ENCODE peak calls at places on chromosome 19, in four cellular contexts. One of them, this sample, is unnamed.

GRCh38 chr19:45591004-45591637 is 6.5 kb upstream of the OPA3 start:
- DNase-seq in psoas muscle: peak
- DNase-seq in CD4-positive, CD25-positive, alpha-beta regulatory T cell: peak
- DNase-seq in Peyer's patch: peak
- DNase-seq in this sample: peak

GRCh38 chr19:45505996-45506245 is 1.4 kb upstream of the VASP start:
- DNase-seq in CD4-positive, CD25-positive, alpha-beta regulatory T cell: no peak
- DNase-seq in Peyer's patch: no peak
- DNase-seq in psoas muscle: no peak
- DNase-seq in this sample: no peak

GRCh38 chr19:13995017-13995728 is 10.9 kb downstream of the RFX1 start:
- DNase-seq in CD4-positive, CD25-positive, alpha-beta regulatory T cell: no peak
- DNase-seq in Peyer's patch: no peak
- DNase-seq in psoas muscle: peak
- DNase-seq in this sample: no peak

GRCh38 chr19:35268546-35269424 is at the start of gene USF2:
- DNase-seq in psoas muscle: peak
- DNase-seq in CD4-positive, CD25-positive, alpha-beta regulatory T cell: peak
- DNase-seq in Peyer's patch: peak
- DNase-seq in this sample: peak

GRCh38 chr19:50258918-50259372 is 55.5 kb downstream of the MYH14 start:
- DNase-seq in CD4-positive, CD25-positive, alpha-beta regulatory T cell: no peak
- DNase-seq in Peyer's patch: no peak
- DNase-seq in psoas muscle: peak
- DNase-seq in this sample: no peak

GRCh38 chr19:45972944-45973525 is 630 bp downstream of the NOVA2 start:
- DNase-seq in psoas muscle: no peak
- DNase-seq in CD4-positive, CD25-positive, alpha-beta regulatory T cell: no peak
- DNase-seq in Peyer's patch: no peak
- DNase-seq in this sample: no peak

GRCh38 chr19:12052571-12053169 is at the start of gene ZNF878:
- DNase-seq in psoas muscle: peak
- DNase-seq in CD4-positive, CD25-positive, alpha-beta regulatory T cell: peak
- DNase-seq in Peyer's patch: peak
- DNase-seq in this sample: peak

GRCh38 chr19:12965812-12966135 is 3.6 kb upstream of the DAND5 start:
- DNase-seq in CD4-positive, CD25-positive, alpha-beta regulatory T cell: no peak
- DNase-seq in psoas muscle: no peak
- DNase-seq in Peyer's patch: no peak
- DNase-seq in this sample: no peak

GRCh38 chr19:10975374-10976036 is 14.7 kb downstream of the SMARCA4 start:
- DNase-seq in Peyer's patch: peak
- DNase-seq in CD4-positive, CD25-positive, alpha-beta regulatory T cell: no peak
- DNase-seq in psoas muscle: peak
- DNase-seq in this sample: no peak

GRCh38 chr19:49347835-49348234 is 12.6 kb downstream of the CD37 start:
- DNase-seq in Peyer's patch: no peak
- DNase-seq in CD4-positive, CD25-positive, alpha-beta regulatory T cell: no peak
- DNase-seq in psoas muscle: no peak
- DNase-seq in this sample: no peak

GRCh38 chr19:51097166-51097736 is 11.0 kb downstream of the CTU1 start:
- DNase-seq in Peyer's patch: peak
- DNase-seq in psoas muscle: peak
- DNase-seq in CD4-positive, CD25-positive, alpha-beta regulatory T cell: peak
- DNase-seq in this sample: peak

GRCh38 chr19:4501005-4501591 is 17.2 kb downstream of the PLIN4 start:
- DNase-seq in CD4-positive, CD25-positive, alpha-beta regulatory T cell: no peak
- DNase-seq in Peyer's patch: no peak
- DNase-seq in psoas muscle: no peak
- DNase-seq in this sample: no peak

GRCh38 chr19:19568802-19569756 is 31.0 kb downstream of the CILP2 start:
- DNase-seq in Peyer's patch: no peak
- DNase-seq in psoas muscle: no peak
- DNase-seq in CD4-positive, CD25-positive, alpha-beta regulatory T cell: no peak
- DNase-seq in this sample: no peak

GRCh38 chr19:12825259-12826131 is 8.9 kb downstream of the RTBDN start:
- DNase-seq in CD4-positive, CD25-positive, alpha-beta regulatory T cell: peak
- DNase-seq in Peyer's patch: no peak
- DNase-seq in psoas muscle: no peak
- DNase-seq in this sample: no peak

GRCh38 chr19:4456843-4457653 is 546 bp downstream of the UBXN6 start:
- DNase-seq in Peyer's patch: no peak
- DNase-seq in CD4-positive, CD25-positive, alpha-beta regulatory T cell: peak
- DNase-seq in psoas muscle: peak
- DNase-seq in this sample: peak

GRCh38 chr19:46998445-46999142 is 21.0 kb upstream of the NPAS1 start:
- DNase-seq in CD4-positive, CD25-positive, alpha-beta regulatory T cell: no peak
- DNase-seq in Peyer's patch: peak
- DNase-seq in psoas muscle: no peak
- DNase-seq in this sample: no peak

GRCh38 chr19:10010939-10011338 is 635 bp upstream of the COL5A3 start:
- DNase-seq in Peyer's patch: no peak
- DNase-seq in CD4-positive, CD25-positive, alpha-beta regulatory T cell: no peak
- DNase-seq in psoas muscle: no peak
- DNase-seq in this sample: no peak

GRCh38 chr19:43525836-43526771 is 897 bp downstream of the ETHE1 start:
- DNase-seq in psoas muscle: no peak
- DNase-seq in CD4-positive, CD25-positive, alpha-beta regulatory T cell: peak
- DNase-seq in Peyer's patch: peak
- DNase-seq in this sample: no peak

GRCh38 chr19:8451377-8451776 is 6.6 kb downstream of the HNRNPM start:
- DNase-seq in Peyer's patch: no peak
- DNase-seq in psoas muscle: no peak
- DNase-seq in CD4-positive, CD25-positive, alpha-beta regulatory T cell: no peak
- DNase-seq in this sample: no peak

GRCh38 chr19:36915992-36916830 is at the start of the genes ZNF568 and ZNF829:
- DNase-seq in Peyer's patch: peak
- DNase-seq in psoas muscle: peak
- DNase-seq in CD4-positive, CD25-positive, alpha-beta regulatory T cell: peak
- DNase-seq in this sample: peak

GRCh38 chr19:45883881-45884681 is 1.9 kb downstream of the IRF2BP1 start:
- DNase-seq in Peyer's patch: no peak
- DNase-seq in CD4-positive, CD25-positive, alpha-beta regulatory T cell: no peak
- DNase-seq in psoas muscle: no peak
- DNase-seq in this sample: no peak

GRCh38 chr19:49437231-49437630 is 4.1 kb downstream of the SLC17A7 start:
- DNase-seq in CD4-positive, CD25-positive, alpha-beta regulatory T cell: no peak
- DNase-seq in Peyer's patch: no peak
- DNase-seq in psoas muscle: no peak
- DNase-seq in this sample: no peak

GRCh38 chr19:4194353-4194752 is 11.9 kb downstream of the ANKRD24 start:
- DNase-seq in CD4-positive, CD25-positive, alpha-beta regulatory T cell: no peak
- DNase-seq in Peyer's patch: no peak
- DNase-seq in psoas muscle: no peak
- DNase-seq in this sample: no peak

GRCh38 chr19:8459520-8460260 is 14.9 kb downstream of the HNRNPM start:
- DNase-seq in Peyer's patch: no peak
- DNase-seq in psoas muscle: no peak
- DNase-seq in CD4-positive, CD25-positive, alpha-beta regulatory T cell: no peak
- DNase-seq in this sample: no peak

GRCh38 chr19:35168261-35168660 is 13.7 kb downstream of the FXYD5 start:
- DNase-seq in Peyer's patch: no peak
- DNase-seq in CD4-positive, CD25-positive, alpha-beta regulatory T cell: no peak
- DNase-seq in psoas muscle: no peak
- DNase-seq in this sample: no peak

GRCh38 chr19:29753190-29753933 is 38.3 kb upstream of the C19orf12 start:
- DNase-seq in psoas muscle: no peak
- DNase-seq in CD4-positive, CD25-positive, alpha-beta regulatory T cell: no peak
- DNase-seq in Peyer's patch: no peak
- DNase-seq in this sample: no peak

GRCh38 chr19:13029893-13030292 is 34.6 kb downstream of the NFIX start:
- DNase-seq in psoas muscle: peak
- DNase-seq in Peyer's patch: no peak
- DNase-seq in CD4-positive, CD25-positive, alpha-beta regulatory T cell: peak
- DNase-seq in this sample: no peak

GRCh38 chr19:34273121-34273845 is 18.9 kb downstream of the GARRE1 start:
- DNase-seq in psoas muscle: no peak
- DNase-seq in Peyer's patch: no peak
- DNase-seq in CD4-positive, CD25-positive, alpha-beta regulatory T cell: no peak
- DNase-seq in this sample: no peak

GRCh38 chr19:44741258-44741731 is 7.2 kb upstream of the BCL3 start:
- DNase-seq in psoas muscle: no peak
- DNase-seq in CD4-positive, CD25-positive, alpha-beta regulatory T cell: peak
- DNase-seq in Peyer's patch: peak
- DNase-seq in this sample: no peak

GRCh38 chr19:44848036-44848804 is 2.1 kb downstream of the NECTIN2 start:
- DNase-seq in psoas muscle: no peak
- DNase-seq in Peyer's patch: no peak
- DNase-seq in CD4-positive, CD25-positive, alpha-beta regulatory T cell: no peak
- DNase-seq in this sample: no peak

GRCh38 chr19:35468637-35469036 is 20.6 kb downstream of the FFAR2 start:
- DNase-seq in psoas muscle: no peak
- DNase-seq in Peyer's patch: peak
- DNase-seq in CD4-positive, CD25-positive, alpha-beta regulatory T cell: peak
- DNase-seq in this sample: peak

GRCh38 chr19:13002389-13002898 is 7.2 kb downstream of the NFIX start:
- DNase-seq in psoas muscle: peak
- DNase-seq in Peyer's patch: no peak
- DNase-seq in CD4-positive, CD25-positive, alpha-beta regulatory T cell: no peak
- DNase-seq in this sample: no peak

GRCh38 chr19:34155686-34156085 is 16.6 kb upstream of the LSM14A start:
- DNase-seq in CD4-positive, CD25-positive, alpha-beta regulatory T cell: no peak
- DNase-seq in psoas muscle: no peak
- DNase-seq in Peyer's patch: no peak
- DNase-seq in this sample: no peak

GRCh38 chr19:11849264-11849615 is 714 bp downstream of the ZNF439 start:
- DNase-seq in psoas muscle: no peak
- DNase-seq in Peyer's patch: no peak
- DNase-seq in CD4-positive, CD25-positive, alpha-beta regulatory T cell: no peak
- DNase-seq in this sample: no peak

GRCh38 chr19:4495471-4495870 is 22.8 kb downstream of the PLIN4 start:
- DNase-seq in Peyer's patch: peak
- DNase-seq in CD4-positive, CD25-positive, alpha-beta regulatory T cell: no peak
- DNase-seq in psoas muscle: no peak
- DNase-seq in this sample: no peak

GRCh38 chr19:10611907-10612306 is 13.4 kb upstream of the SLC44A2 start:
- DNase-seq in CD4-positive, CD25-positive, alpha-beta regulatory T cell: no peak
- DNase-seq in Peyer's patch: no peak
- DNase-seq in psoas muscle: no peak
- DNase-seq in this sample: no peak

GRCh38 chr19:2678043-2678671 is 24.3 kb downstream of the GNG7 start:
- DNase-seq in psoas muscle: no peak
- DNase-seq in Peyer's patch: no peak
- DNase-seq in CD4-positive, CD25-positive, alpha-beta regulatory T cell: no peak
- DNase-seq in this sample: no peak
- H3K27ac ChIP-seq in psoas muscle: no peak
- H3K27ac ChIP-seq in Peyer's patch: no peak
- H3K27ac ChIP-seq in CD4-positive, CD25-positive, alpha-beta regulatory T cell: no peak
- H3K27ac ChIP-seq in this sample: no peak

DNA sequence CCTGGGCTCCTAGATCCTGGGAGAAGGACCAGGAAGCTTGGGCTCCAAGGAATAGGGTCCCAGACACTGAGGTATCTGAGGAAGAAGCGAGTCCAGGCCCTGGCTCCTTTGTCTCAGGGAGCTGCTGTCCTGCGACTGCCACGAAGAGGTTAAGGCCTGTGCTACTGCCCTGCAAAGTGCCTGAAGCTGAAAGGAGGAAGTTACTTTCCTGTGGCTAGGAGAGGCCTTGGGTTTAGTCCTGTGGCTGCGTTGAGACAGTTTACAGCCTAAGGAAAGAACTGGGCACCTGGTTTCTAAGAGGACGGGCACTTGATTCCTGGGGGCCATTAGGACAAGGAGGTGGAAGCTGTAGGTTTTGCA is 2.8 kb downstream of the MYADM start:
- DNase-seq in CD4-positive, CD25-positive, alpha-beta regulatory T cell: no peak
- DNase-seq in psoas muscle: no peak
- DNase-seq in Peyer's patch: no peak
- DNase-seq in this sample: no peak
- H3K27ac ChIP-seq in CD4-positive, CD25-positive, alpha-beta regulatory T cell: peak
- H3K27ac ChIP-seq in psoas muscle: no peak
- H3K27ac ChIP-seq in Peyer's patch: peak
- H3K27ac ChIP-seq in this sample: peak

GRCh38 chr19:21326169-21326568 is 3.0 kb downstream of the ZNF708 start:
- DNase-seq in Peyer's patch: no peak
- DNase-seq in CD4-positive, CD25-positive, alpha-beta regulatory T cell: no peak
- DNase-seq in psoas muscle: no peak
- DNase-seq in this sample: no peak

GRCh38 chr19:21321996-21322395 is 7.2 kb downstream of the ZNF708 start:
- DNase-seq in psoas muscle: no peak
- DNase-seq in Peyer's patch: no peak
- DNase-seq in CD4-positive, CD25-positive, alpha-beta regulatory T cell: no peak
- DNase-seq in this sample: no peak

GRCh38 chr19:21323000-21323399 is 6.2 kb downstream of the ZNF708 start:
- DNase-seq in psoas muscle: no peak
- DNase-seq in CD4-positive, CD25-positive, alpha-beta regulatory T cell: no peak
- DNase-seq in Peyer's patch: no peak
- DNase-seq in this sample: no peak

GRCh38 chr19:21321134-21321533 is 8.1 kb downstream of the ZNF708 start:
- DNase-seq in Peyer's patch: no peak
- DNase-seq in CD4-positive, CD25-positive, alpha-beta regulatory T cell: no peak
- DNase-seq in psoas muscle: no peak
- DNase-seq in this sample: no peak

GRCh38 chr19:21322528-21322927 is 6.7 kb downstream of the ZNF708 start:
- DNase-seq in CD4-positive, CD25-positive, alpha-beta regulatory T cell: no peak
- DNase-seq in Peyer's patch: no peak
- DNase-seq in psoas muscle: no peak
- DNase-seq in this sample: no peak
- H3K27ac ChIP-seq in CD4-positive, CD25-positive, alpha-beta regulatory T cell: no peak
- H3K27ac ChIP-seq in Peyer's patch: no peak
- H3K27ac ChIP-seq in psoas muscle: no peak
- H3K27ac ChIP-seq in this sample: no peak

GRCh38 chr19:5955638-5955935 is 22.4 kb downstream of the RANBP3 start:
- DNase-seq in psoas muscle: no peak
- DNase-seq in Peyer's patch: no peak
- DNase-seq in CD4-positive, CD25-positive, alpha-beta regulatory T cell: no peak
- DNase-seq in this sample: no peak
- H3K27ac ChIP-seq in psoas muscle: peak
- H3K27ac ChIP-seq in Peyer's patch: peak
- H3K27ac ChIP-seq in CD4-positive, CD25-positive, alpha-beta regulatory T cell: peak
- H3K27ac ChIP-seq in this sample: no peak

GRCh38 chr19:41699231-41699967 is 9.0 kb upstream of the CEACAM5 start:
- DNase-seq in CD4-positive, CD25-positive, alpha-beta regulatory T cell: no peak
- DNase-seq in psoas muscle: no peak
- DNase-seq in Peyer's patch: no peak
- DNase-seq in this sample: peak
- H3K27ac ChIP-seq in CD4-positive, CD25-positive, alpha-beta regulatory T cell: no peak
- H3K27ac ChIP-seq in psoas muscle: no peak
- H3K27ac ChIP-seq in Peyer's patch: peak
- H3K27ac ChIP-seq in this sample: no peak

DNA sequence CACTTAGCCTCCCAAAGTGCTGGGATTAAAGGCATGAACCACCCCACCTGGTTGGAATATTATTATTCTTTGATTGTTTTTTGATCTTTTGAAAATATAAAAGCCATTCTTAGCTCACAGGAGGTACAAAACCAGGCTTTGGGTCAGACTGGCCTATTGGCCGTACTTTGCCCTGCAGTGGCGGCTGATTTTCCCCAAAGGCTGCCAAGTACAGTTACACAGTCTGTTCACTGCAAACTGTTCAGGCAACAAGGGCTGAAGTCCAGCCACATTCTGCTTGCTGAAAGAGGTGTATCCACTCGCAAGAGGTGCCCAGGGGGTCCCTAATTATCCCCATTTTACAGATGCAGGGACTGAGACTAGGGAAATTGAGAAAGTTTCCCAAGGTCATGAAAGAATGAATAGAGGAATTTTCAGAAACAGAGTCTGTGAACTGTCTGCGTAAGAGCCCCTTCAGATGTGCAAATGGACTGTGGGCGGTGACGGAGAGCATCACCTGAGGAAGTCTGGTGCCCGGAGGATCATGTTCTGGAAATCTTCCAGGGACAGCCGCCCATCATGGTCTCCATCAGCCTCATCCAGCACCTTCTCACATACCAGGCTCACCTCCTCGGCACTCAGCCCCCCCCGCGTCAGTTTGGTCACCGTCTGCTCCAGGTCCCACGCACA is 9.0 kb downstream of the CIB3 start:
- DNase-seq in Peyer's patch: peak
- DNase-seq in CD4-positive, CD25-positive, alpha-beta regulatory T cell: no peak
- DNase-seq in psoas muscle: no peak
- DNase-seq in this sample: no peak
- H3K27ac ChIP-seq in Peyer's patch: no peak
- H3K27ac ChIP-seq in CD4-positive, CD25-positive, alpha-beta regulatory T cell: no peak
- H3K27ac ChIP-seq in psoas muscle: no peak
- H3K27ac ChIP-seq in this sample: no peak

This sample was measured in CD8-positive, alpha-beta T cell.